ENCODE peak calls at places on chromosomes 11 and 22, in seven cellular contexts. One of them, this sample, is unnamed.

GRCh38 chr22:25081409-25081824 is 118.2 kb upstream of the CRYBB3 start:
- DNase-seq in breast epithelium: no peak
- DNase-seq in vagina: no peak
- DNase-seq in uterus: no peak
- DNase-seq in lower leg skin: no peak
- DNase-seq in heart left ventricle: no peak
- DNase-seq in body of pancreas: peak
- DNase-seq in this sample: no peak

GRCh38 chr22:17774928-17775675 is 833 bp upstream of the BID start:
- DNase-seq in breast epithelium: no peak
- DNase-seq in vagina: no peak
- DNase-seq in uterus: no peak
- DNase-seq in lower leg skin: no peak
- DNase-seq in heart left ventricle: no peak
- DNase-seq in body of pancreas: no peak
- DNase-seq in this sample: no peak

GRCh38 chr22:25402501-25403283 is 161.8 kb upstream of the GRK3 start:
- DNase-seq in breast epithelium: no peak
- DNase-seq in vagina: peak
- DNase-seq in uterus: peak
- DNase-seq in lower leg skin: no peak
- DNase-seq in heart left ventricle: peak
- DNase-seq in body of pancreas: no peak
- DNase-seq in this sample: no peak

GRCh38 chr11:76617553-76618265 is 52.8 kb downstream of the LRRC32 start:
- DNase-seq in breast epithelium: no peak
- DNase-seq in vagina: no peak
- DNase-seq in uterus: no peak
- DNase-seq in lower leg skin: no peak
- DNase-seq in heart left ventricle: peak
- DNase-seq in body of pancreas: no peak
- DNase-seq in this sample: no peak

GRCh38 chr11:66725646-66726045 is 3.4 kb downstream of the SPTBN2 start:
- DNase-seq in breast epithelium: no peak
- DNase-seq in vagina: no peak
- DNase-seq in uterus: no peak
- DNase-seq in lower leg skin: no peak
- DNase-seq in heart left ventricle: no peak
- DNase-seq in body of pancreas: no peak
- DNase-seq in this sample: no peak

GRCh38 chr22:39183991-39184585 is 31.6 kb upstream of the CBX7 start:
- DNase-seq in breast epithelium: no peak
- DNase-seq in vagina: no peak
- DNase-seq in uterus: no peak
- DNase-seq in lower leg skin: no peak
- DNase-seq in heart left ventricle: peak
- DNase-seq in body of pancreas: peak
- DNase-seq in this sample: no peak

GRCh38 chr11:70326365-70326803 is 55.9 kb downstream of the PPFIA1 start:
- DNase-seq in breast epithelium: no peak
- DNase-seq in vagina: no peak
- DNase-seq in uterus: peak
- DNase-seq in lower leg skin: peak
- DNase-seq in heart left ventricle: no peak
- DNase-seq in body of pancreas: no peak
- DNase-seq in this sample: no peak

GRCh38 chr22:44182591-44183588 is 2.2 kb downstream of the PARVG start:
- DNase-seq in breast epithelium: no peak
- DNase-seq in vagina: no peak
- DNase-seq in uterus: no peak
- DNase-seq in lower leg skin: peak
- DNase-seq in heart left ventricle: peak
- DNase-seq in body of pancreas: no peak
- DNase-seq in this sample: no peak

GRCh38 chr11:120210651-120211521 is at the start of gene OAF:
- DNase-seq in breast epithelium: peak
- DNase-seq in vagina: no peak
- DNase-seq in uterus: peak
- DNase-seq in lower leg skin: peak
- DNase-seq in heart left ventricle: peak
- DNase-seq in body of pancreas: peak
- DNase-seq in this sample: peak
- TF ChIP-seq POLR2A in breast epithelium: no peak
- TF ChIP-seq POLR2A in vagina: peak
- TF ChIP-seq POLR2A in uterus: peak
- TF ChIP-seq POLR2A in lower leg skin: no peak
- TF ChIP-seq POLR2A in heart left ventricle: peak
- TF ChIP-seq POLR2A in body of pancreas: peak
- TF ChIP-seq POLR2A in this sample: peak

GRCh38 chr22:20858615-20859416 is at the start of the genes PI4KA and SNAP29:
- DNase-seq in breast epithelium: peak
- DNase-seq in vagina: peak
- DNase-seq in uterus: peak
- DNase-seq in lower leg skin: peak
- DNase-seq in heart left ventricle: peak
- DNase-seq in body of pancreas: peak
- DNase-seq in this sample: peak
- TF ChIP-seq CTCF in breast epithelium: no peak
- TF ChIP-seq CTCF in vagina: no peak
- TF ChIP-seq CTCF in uterus: peak
- TF ChIP-seq CTCF in lower leg skin: no peak
- TF ChIP-seq CTCF in heart left ventricle: peak
- TF ChIP-seq CTCF in body of pancreas: no peak
- TF ChIP-seq CTCF in this sample: no peak

GRCh38 chr11:128503231-128503991 is 83.9 kb downstream of the ETS1 start:
- DNase-seq in breast epithelium: no peak
- DNase-seq in vagina: no peak
- DNase-seq in uterus: no peak
- DNase-seq in lower leg skin: no peak
- DNase-seq in heart left ventricle: no peak
- DNase-seq in body of pancreas: no peak
- DNase-seq in this sample: no peak
- H3K4me3 ChIP-seq in breast epithelium: no peak
- H3K4me3 ChIP-seq in vagina: no peak
- H3K4me3 ChIP-seq in uterus: no peak
- H3K4me3 ChIP-seq in lower leg skin: no peak
- H3K4me3 ChIP-seq in heart left ventricle: no peak
- H3K4me3 ChIP-seq in body of pancreas: no peak
- H3K4me3 ChIP-seq in this sample: no peak

GRCh38 chr11:35943761-35944502 is at the start of gene LDLRAD3:
- DNase-seq in breast epithelium: peak
- DNase-seq in vagina: peak
- DNase-seq in uterus: peak
- DNase-seq in lower leg skin: peak
- DNase-seq in heart left ventricle: peak
- DNase-seq in body of pancreas: peak
- DNase-seq in this sample: peak
- TF ChIP-seq POLR2A in breast epithelium: no peak
- TF ChIP-seq POLR2A in vagina: peak
- TF ChIP-seq POLR2A in uterus: peak
- TF ChIP-seq POLR2A in lower leg skin: no peak
- TF ChIP-seq POLR2A in heart left ventricle: no peak
- TF ChIP-seq POLR2A in body of pancreas: no peak
- TF ChIP-seq POLR2A in this sample: peak